ENCODE peak calls at places on chromosomes 16 and 17, in seven cellular contexts. N is K562, B is HCT116, Q is neuronal stem cell, V is mammary epithelial cell, H is GM23338, E is neural progenitor cell. L is an unnamed sample.

GRCh38 chr17:80503031-80503430 is 26.6 kb upstream of the NPTX1 start:
- DNase-seq in V (no peak), B (no peak), N (no peak), E (no peak), H (no peak), Q (no peak), L (no peak)

GRCh38 chr17:29326414-29326813 is 32.5 kb upstream of the NUFIP2 start:
- DNase-seq in V (no peak), N (no peak), H (no peak), B (no peak), E (no peak), Q (no peak), L (no peak)

GRCh38 chr16:84098939-84099338 is 17.8 kb downstream of the MBTPS1 start:
- DNase-seq in N (no peak), H (no peak), E (no peak), Q (no peak), V (no peak), B (no peak), L (peak; percentile 6)

GRCh38 chr16:4315185-4316102 is at the start of gene GLIS2:
- DNase-seq in N (peak; percentile 79), H (peak; percentile 89), E (peak; percentile 94), B (peak; percentile 28), Q (peak; percentile 80), V (peak; percentile 59), L (peak; percentile 86)

GRCh38 chr16:50202926-50203624 is 50.0 kb downstream of the TENT4B start:
- DNase-seq in H (no peak), B (peak; percentile 62), N (no peak), V (peak; percentile 82), E (no peak), Q (no peak), L (peak; percentile 93)

GRCh38 chr17:38996660-38997337 is 29.6 kb upstream of the FBXO47 start:
- DNase-seq in V (no peak), B (no peak), E (no peak), N (no peak), H (no peak), Q (no peak), L (peak; percentile 52)

GRCh38 chr16:85204242-85205010 is 92.2 kb upstream of the CIBAR2 start:
- DNase-seq in Q (no peak), B (no peak), N (no peak), E (no peak), V (peak; percentile 82), H (no peak), L (peak; percentile 87)

GRCh38 chr17:81427446-81428120 is 32.3 kb downstream of the BAHCC1 start:
- DNase-seq in N (no peak), E (peak; percentile 58), H (no peak), V (no peak), B (no peak), Q (no peak), L (no peak)

GRCh38 chr17:29568331-29569244 is at the start of gene TP53I13:
- DNase-seq in E (peak; percentile 93), B (peak; percentile 22), N (peak; percentile 94), V (peak; percentile 74), Q (peak; percentile 86), H (peak; percentile 87), L (peak; percentile 83)

GRCh38 chr17:79706931-79707382 is 23.8 kb upstream of the ENPP7 start:
- DNase-seq in H (no peak), Q (no peak), V (no peak), E (peak; percentile 32), B (no peak), N (no peak), L (no peak)

GRCh38 chr17:3796110-3796821 is 4.7 kb downstream of the ITGAE start:
- DNase-seq in Q (no peak), N (no peak), B (no peak), E (no peak), H (no peak), V (no peak), L (no peak)

DNA sequence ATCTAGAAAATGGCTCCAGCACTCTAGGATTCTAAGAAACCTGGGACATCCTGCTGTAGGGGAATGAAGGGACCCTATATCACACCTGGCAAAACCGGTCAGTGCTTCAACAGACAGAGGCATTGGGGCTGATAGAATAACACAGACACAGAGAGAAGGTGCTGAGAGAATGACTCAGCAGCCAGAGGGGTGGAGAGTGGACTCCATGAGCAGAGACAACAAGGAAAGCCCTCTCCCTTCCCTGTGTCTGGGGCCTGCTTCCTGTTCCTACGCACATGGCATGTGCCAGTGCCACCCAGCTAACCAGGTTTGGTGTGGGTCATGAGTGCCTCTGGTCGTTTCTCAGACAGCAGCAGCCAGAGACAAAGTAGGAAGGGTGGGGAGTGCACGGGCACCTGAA is 140.3 kb downstream of the CCT6B start:
- DNase-seq in E (no peak), H (no peak), Q (no peak), V (no peak), N (peak; percentile 5), B (no peak), L (no peak)
- H2AFZ ChIP-seq in E (no peak overlapping the region), H (peak overlapping the region; percentile 63), Q (no peak overlapping the region), V (no peak overlapping the region), N (peak overlapping the region; percentile 40), B (no peak overlapping the region), L (no peak overlapping the region)

GRCh38 chr16:74297296-74297665 is 667 bp downstream of the PSMD7 start:
- DNase-seq in Q (no peak), N (peak; percentile 66), B (no peak), H (peak; percentile 51), V (peak; percentile 25), E (peak; percentile 25), L (peak; percentile 16)

GRCh38 chr16:74296465-74297295 is at the start of gene PSMD7:
- DNase-seq in N (peak; percentile 96), H (peak; percentile 96), Q (peak; percentile 77), V (peak; percentile 89), E (peak; percentile 91), B (peak; percentile 83), L (peak; percentile 90)

GRCh38 chr16:74291577-74292208 is 4.9 kb upstream of the PSMD7 start:
- DNase-seq in B (no peak), V (peak; percentile 97), H (no peak), E (no peak), N (peak; percentile 6), Q (no peak), L (peak; percentile 56)

GRCh38 chr16:74298104-74298503 is 1.5 kb downstream of the PSMD7 start:
- DNase-seq in H (no peak), N (no peak), E (no peak), V (peak; percentile 8), B (no peak), Q (no peak), L (no peak)

GRCh38 chr16:74296120-74296464 is 522 bp upstream of the PSMD7 start:
- DNase-seq in V (no peak), E (no peak), H (peak; percentile 11), B (no peak), Q (peak; percentile 12), N (no peak), L (no peak)
- H2AFZ ChIP-seq in V (peak overlapping the region; percentile 81), E (peak overlapping the region; percentile 77), H (peak overlapping the region; percentile 38), B (no peak overlapping the region), Q (peak overlapping the region; percentile 86), N (peak overlapping the region; percentile 76), L (peak overlapping the region; percentile 88)

DNA sequence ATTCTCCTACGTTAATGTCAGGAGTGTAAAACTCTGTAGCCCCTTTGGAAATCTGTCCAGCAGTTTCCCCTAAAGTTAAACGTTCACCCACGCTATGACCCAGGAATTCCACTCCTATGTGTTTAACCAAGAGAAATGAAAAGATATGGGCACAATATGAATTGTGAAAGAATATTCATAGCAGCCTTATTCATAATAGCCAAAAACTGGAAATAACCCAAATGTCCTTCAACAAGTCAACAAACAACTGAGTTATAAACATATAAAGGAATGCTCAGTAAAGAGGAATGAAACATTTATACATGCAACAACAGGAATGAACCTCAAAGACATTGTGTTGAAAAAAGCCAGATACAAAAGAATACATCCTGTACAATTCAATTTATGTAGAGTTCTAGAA is 286.8 kb upstream of the CDH5 start:
- DNase-seq in E (no peak), Q (no peak), H (no peak), V (no peak), N (no peak), B (no peak), L (no peak)
- H2AFZ ChIP-seq in E (no peak overlapping the region), Q (no peak overlapping the region), H (no peak overlapping the region), V (no peak overlapping the region), N (no peak overlapping the region), B (no peak overlapping the region), L (no peak overlapping the region)

GRCh38 chr17:66652840-66653507 is 181.9 kb upstream of the CACNG5 start:
- DNase-seq in V (peak; percentile 82), B (no peak), Q (no peak), E (no peak), N (no peak), H (no peak), L (peak; percentile 22)

GRCh38 chr17:66649818-66650489 is 185.0 kb upstream of the CACNG5 start:
- DNase-seq in N (no peak), B (no peak), E (no peak), Q (no peak), H (no peak), V (no peak), L (no peak)

GRCh38 chr17:66647391-66647983 is 187.4 kb upstream of the CACNG5 start:
- DNase-seq in N (no peak), Q (no peak), H (no peak), E (no peak), V (no peak), B (no peak), L (no peak)

GRCh38 chr17:66654341-66654740 is 180.6 kb upstream of the CACNG5 start:
- DNase-seq in N (no peak), Q (no peak), E (no peak), B (no peak), H (no peak), V (peak; percentile 37), L (peak; percentile 64)

DNA sequence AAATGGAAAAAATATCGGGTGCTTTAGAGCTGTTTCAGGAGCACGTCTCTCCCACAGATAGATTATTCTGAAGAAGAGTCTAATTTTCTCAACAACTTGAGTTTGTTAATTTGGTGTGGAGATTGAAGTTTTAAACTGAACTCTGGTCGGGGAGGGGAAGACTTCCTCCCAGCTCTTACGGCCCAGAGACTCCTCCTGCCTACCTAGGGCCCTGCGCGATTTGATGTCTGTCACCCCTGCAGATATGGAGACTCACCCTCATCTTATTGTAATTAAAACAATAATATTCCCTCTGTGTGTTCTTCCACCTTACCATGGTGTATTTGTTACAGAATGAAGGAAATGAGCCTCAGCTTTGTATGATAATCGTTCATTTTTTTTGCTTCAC is 184.4 kb upstream of the CACNG5 start:
- DNase-seq in V (no peak), Q (no peak), B (no peak), E (no peak), H (no peak), N (no peak), L (no peak)
- H2AFZ ChIP-seq in V (no peak overlapping the region), Q (no peak overlapping the region), B (no peak overlapping the region), E (no peak overlapping the region), H (no peak overlapping the region), N (no peak overlapping the region), L (no peak overlapping the region)

GRCh38 chr16:52709286-52709685 is 162.3 kb upstream of the TOX3 start:
- DNase-seq in B (no peak), H (peak; percentile 6), N (no peak), V (no peak), Q (no peak), E (no peak), L (no peak)
- H2AFZ ChIP-seq in B (no peak overlapping the region), H (peak overlapping the region; percentile 29), N (no peak overlapping the region), V (no peak overlapping the region), Q (no peak overlapping the region), E (no peak overlapping the region), L (no peak overlapping the region)

GRCh38 chr17:61326330-61326729 is 73.3 kb upstream of the TBX2 start:
- DNase-seq in B (no peak), Q (no peak), N (no peak), V (no peak), E (no peak), H (no peak), L (no peak)
- H2AFZ ChIP-seq in B (no peak overlapping the region), Q (no peak overlapping the region), N (no peak overlapping the region), V (no peak overlapping the region), E (no peak overlapping the region), H (no peak overlapping the region), L (no peak overlapping the region)

L was measured in fibroblast of lung.